ENCODE peak calls at places on chromosomes 11 and 22, in four cellular contexts. W, A, D and E are unnamed samples.

GRCh38 chr11:46381046-46381835 is at the start of gene MDK:
- DNase-seq in W (no peak), A (no peak), D (no peak), E (no peak)

GRCh38 chr11:96328395-96329010 is 14.5 kb downstream of the MAML2 start:
- DNase-seq in W (peak; percentile 65), A (no peak), D (no peak), E (no peak)

GRCh38 chr11:133388975-133389568 is 143.2 kb downstream of the OPCML start:
- DNase-seq in W (no peak), A (no peak), D (no peak), E (no peak)

GRCh38 chr11:15589070-15589626 is 474.4 kb downstream of the INSC start:
- DNase-seq in W (no peak), A (no peak), D (no peak), E (no peak)

GRCh38 chr22:31148516-31148915 is 8.2 kb upstream of the PLA2G3 start:
- DNase-seq in W (peak; percentile 71), A (no peak), D (no peak), E (no peak)

GRCh38 chr11:11987503-11988022 is 20.9 kb downstream of the DKK3 start:
- DNase-seq in W (peak; percentile 64), A (no peak), D (no peak), E (no peak)

GRCh38 chr11:43129329-43129728 is 182.5 kb upstream of the API5 start:
- DNase-seq in W (no peak), A (no peak), D (no peak), E (no peak)

GRCh38 chr11:78371221-78371899 is 46.3 kb downstream of the GAB2 start:
- DNase-seq in W (no peak), A (no peak), D (no peak), E (no peak)

GRCh38 chr11:79013509-79013908 is 427.3 kb downstream of the TENM4 start:
- DNase-seq in W (peak; percentile 14), A (no peak), D (no peak), E (no peak)

GRCh38 chr11:87097582-87097981 is 59.8 kb downstream of the TMEM135 start:
- DNase-seq in W (peak; percentile 52), A (no peak), D (no peak), E (no peak)

GRCh38 chr11:16191212-16191851 is 165.0 kb downstream of the SOX6 start:
- DNase-seq in W (no peak), A (no peak), D (no peak), E (no peak)

GRCh38 chr11:11148104-11148509 is 204.9 kb downstream of the CSNK2A3 start:
- DNase-seq in W (peak; percentile 88), A (peak; percentile 40), D (no peak), E (no peak)

GRCh38 chr11:12628322-12628721 is 45.9 kb upstream of the TEAD1 start:
- DNase-seq in W (no peak), A (no peak), D (no peak), E (no peak)

GRCh38 chr11:123407124-123407995 is 22.7 kb upstream of the GRAMD1B start:
- DNase-seq in W (peak; percentile 85), A (no peak), D (no peak), E (no peak)

GRCh38 chr22:21009638-21010425 is 5.1 kb upstream of the P2RX6 start:
- DNase-seq in W (peak; percentile 53), A (no peak), D (no peak), E (no peak)

GRCh38 chr11:33160587-33160986 is 693 bp downstream of the CSTF3 start:
- DNase-seq in W (no peak), A (no peak), D (no peak), E (no peak)

GRCh38 chr11:105610796-105611361 is 1.0 kb downstream of the GRIA4 start:
- DNase-seq in W (no peak), A (no peak), D (no peak), E (no peak)

GRCh38 chr11:57597971-57598830 is 716 bp downstream of the SERPING1 start:
- DNase-seq in W (peak; percentile 65), A (peak; percentile 74), D (no peak), E (peak; percentile 30)

GRCh38 chr11:10604340-10604748 is 35.9 kb upstream of the LYVE1 start:
- DNase-seq in W (peak; percentile 75), A (peak; percentile 38), D (no peak), E (no peak)

GRCh38 chr22:41571786-41572185 is 11.0 kb downstream of the CSDC2 start:
- DNase-seq in W (no peak), A (no peak), D (no peak), E (no peak)

GRCh38 chr11:131109256-131109655 is 193.0 kb upstream of the SNX19 start:
- DNase-seq in W (peak; percentile 27), A (no peak), D (no peak), E (no peak)

GRCh38 chr11:107821199-107821926 is 37.2 kb downstream of the SLC35F2 start:
- DNase-seq in W (peak; percentile 41), A (no peak), D (no peak), E (no peak)

GRCh38 chr11:116072133-116072532 is 567.9 kb upstream of the CADM1 start:
- DNase-seq in W (no peak), A (no peak), D (no peak), E (no peak)

DNA sequence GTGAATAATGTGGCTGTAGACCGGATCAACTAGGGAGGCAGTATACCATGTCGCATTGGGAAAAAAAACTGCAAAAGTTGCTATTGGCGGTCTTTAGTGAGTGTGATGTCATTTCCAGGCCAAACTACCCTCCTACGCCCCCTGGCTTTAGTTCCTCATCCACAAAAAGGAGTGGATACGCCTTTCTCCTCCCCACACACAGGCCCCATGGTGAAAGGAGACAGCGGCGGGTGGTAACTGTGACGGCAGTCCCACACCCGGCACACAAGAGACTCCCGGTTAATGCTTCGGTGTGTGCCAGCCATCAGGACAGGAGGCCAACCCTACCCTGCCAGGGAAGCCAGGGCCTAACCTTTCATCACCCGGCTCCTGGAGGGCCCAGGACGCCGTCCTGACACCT is 11.0 kb downstream of the TP53I11 start:
- DNase-seq in W (no peak), A (no peak), D (no peak), E (no peak)
- TF ChIP-seq CTCF in W (peak; percentile 22), A (no peak), D (no peak), E (peak; percentile 34)

DNA sequence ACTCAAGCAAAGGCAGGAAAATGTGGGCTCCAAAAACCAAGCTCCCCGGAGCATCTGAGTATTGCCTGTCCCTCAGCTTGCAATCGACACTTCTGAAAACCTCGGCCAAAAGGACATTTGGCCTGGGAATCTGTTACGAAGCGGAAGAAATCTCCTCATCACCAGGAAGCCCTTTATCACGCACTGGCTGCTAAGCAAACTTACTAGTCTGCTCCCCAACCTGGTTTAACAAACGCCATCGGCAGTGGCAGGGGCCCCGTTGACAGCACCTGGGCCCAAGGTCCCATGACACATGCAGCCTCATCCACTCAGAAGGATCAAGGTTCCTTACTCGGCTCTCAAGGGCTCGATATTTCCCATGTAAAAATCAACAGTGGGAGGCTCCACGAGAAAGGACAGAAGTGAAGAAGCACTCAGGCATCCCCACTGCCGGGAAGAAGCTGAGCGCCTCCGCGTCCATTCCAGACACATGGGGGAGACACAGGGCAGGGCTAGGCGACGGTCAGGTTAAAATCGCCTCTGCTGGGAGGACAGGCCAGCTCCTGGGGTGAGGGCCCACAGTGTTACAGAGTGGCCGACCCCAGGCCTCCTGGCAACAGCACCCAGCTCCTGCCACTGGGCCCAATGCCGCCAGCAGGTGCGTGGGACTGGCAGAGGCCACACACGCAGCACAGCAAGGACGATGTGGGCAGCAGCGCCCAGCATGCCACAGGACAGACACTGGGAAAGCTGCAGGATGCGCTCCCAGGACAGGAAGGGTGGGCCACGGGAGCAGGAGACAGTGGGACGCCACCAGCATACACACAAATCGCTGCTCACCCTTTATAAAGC is 27.1 kb downstream of the BRD1 start:
- DNase-seq in W (no peak), A (no peak), D (no peak), E (no peak)
- TF ChIP-seq CTCF in W (no peak), A (no peak), D (no peak), E (no peak)

GRCh38 chr11:17538731-17539130 is 5.5 kb downstream of the USH1C start:
- DNase-seq in W (no peak), A (no peak), D (no peak), E (no peak)
- TF ChIP-seq CTCF in W (no peak), A (no peak), D (no peak), E (no peak)

DNA sequence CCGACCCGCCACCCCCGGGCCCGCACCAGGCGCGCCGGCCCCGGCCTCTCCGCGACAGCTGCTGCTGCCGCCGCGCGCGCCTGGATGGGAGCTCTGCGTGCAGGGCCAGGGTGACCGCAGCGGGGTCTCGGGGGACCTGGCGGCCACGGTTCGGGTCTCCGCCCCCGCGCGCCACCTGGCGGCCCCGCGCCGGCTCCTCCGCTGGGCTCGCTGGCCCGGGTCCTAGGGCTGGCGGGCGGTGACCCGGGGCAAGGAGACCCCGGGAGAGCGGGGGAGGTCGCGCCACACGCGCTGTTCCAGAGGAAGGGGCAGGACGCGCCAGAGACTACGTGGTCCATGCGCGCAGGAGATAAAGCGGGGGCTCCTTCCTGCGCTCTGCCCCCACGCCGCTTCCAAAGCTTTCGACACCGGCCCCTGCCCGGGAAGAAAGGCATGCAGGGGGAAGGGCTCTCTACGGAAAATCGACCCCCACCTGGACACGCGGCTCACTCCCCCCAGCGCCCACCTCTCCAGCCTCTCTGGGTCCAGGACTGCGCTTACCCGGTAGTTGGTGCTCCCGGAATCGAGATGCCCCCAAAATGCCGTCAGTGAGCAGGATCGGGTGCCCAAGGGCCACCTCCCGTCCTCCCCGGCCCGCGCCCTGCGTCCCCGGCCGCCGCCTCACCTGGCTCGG is 480 bp downstream of the SHANK2 start:
- DNase-seq in W (peak; percentile 1), A (no peak), D (no peak), E (no peak)
- TF ChIP-seq CTCF in W (no peak), A (no peak), D (no peak), E (no peak)

DNA sequence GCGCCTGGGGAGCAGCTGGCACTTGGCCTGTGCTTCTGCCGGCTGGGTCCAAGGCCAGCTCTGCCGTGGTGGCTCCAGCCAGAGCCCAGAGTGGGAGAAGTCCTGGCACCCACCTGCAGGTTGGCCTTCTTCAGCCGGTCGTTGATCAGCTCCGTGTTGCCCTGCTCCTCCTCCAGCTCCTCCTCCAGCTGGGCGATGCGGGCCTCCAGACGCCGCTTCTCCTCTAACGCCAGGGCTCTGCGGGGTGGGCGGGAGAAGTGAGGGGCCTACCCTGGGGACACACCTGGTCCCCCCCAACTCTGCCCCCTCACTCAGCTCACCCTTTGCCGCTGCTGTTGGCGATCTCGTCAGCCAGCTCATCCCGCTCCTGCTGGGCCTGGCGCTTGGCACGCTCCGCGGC is 32.6 kb downstream of the APOL1 start:
- DNase-seq in W (no peak), A (no peak), D (no peak), E (no peak)
- TF ChIP-seq CTCF in W (no peak), A (no peak), D (no peak), E (no peak)

GRCh38 chr22:19038728-19039447 is 83.3 kb downstream of the DGCR2 start:
- DNase-seq in W (no peak), A (no peak), D (no peak), E (no peak)
- TF ChIP-seq CTCF in W (no peak), A (no peak), D (no peak), E (no peak)